ENCODE peak calls at places on chromosomes 3 and 15, in four cellular contexts. C, N, R and M are unnamed samples. For H3K9me3 and H3K4me1, the result is how much of the 10 kb centered on the place peaks cover.

GRCh38 chr15:88954431-88955277 is 41.5 kb upstream of the MFGE8 start:
- DNase-seq in N (no peak), C (no peak), R (peak), M (peak)

GRCh38 chr15:25624504-25625172 is 185.8 kb upstream of the UBE3A start:
- DNase-seq in N (no peak), R (no peak), C (no peak), M (no peak)

GRCh38 chr15:57667171-57667924 is 39.2 kb upstream of the POLR2M start:
- DNase-seq in N (no peak), C (no peak), R (peak), M (no peak)

GRCh38 chr3:186109897-186110803 is 1.3 kb upstream of the ETV5 start:
- DNase-seq in N (no peak), C (no peak), R (peak), M (peak)

GRCh38 chr3:46725663-46726314 is 8.1 kb upstream of the PRSS50 start:
- DNase-seq in R (no peak), C (no peak), N (no peak), M (no peak)

GRCh38 chr15:49675051-49675450 is 54.2 kb downstream of the DTWD1 start:
- DNase-seq in C (no peak), R (peak), N (no peak), M (no peak)

GRCh38 chr3:171775943-171776342 is 34.3 kb downstream of the PLD1 start:
- DNase-seq in C (no peak), N (no peak), R (no peak), M (no peak)

GRCh38 chr3:47227678-47228077 is 54.9 kb downstream of the KIF9 start:
- DNase-seq in C (no peak), R (peak), N (no peak), M (peak)

GRCh38 chr3:177126015-177126773 is 71.1 kb downstream of the TBL1XR1 start:
- DNase-seq in R (no peak), N (no peak), C (no peak), M (peak)

GRCh38 chr3:22959593-22959992 is 243.5 kb upstream of the UBE2E2 start:
- DNase-seq in C (no peak), R (no peak), N (no peak), M (no peak)

GRCh38 chr3:22966349-22966748 is 236.8 kb upstream of the UBE2E2 start:
- DNase-seq in R (no peak), N (no peak), C (no peak), M (no peak)

GRCh38 chr3:22962244-22962643 is 240.9 kb upstream of the UBE2E2 start:
- DNase-seq in N (no peak), C (no peak), R (no peak), M (no peak)

GRCh38 chr3:22960326-22960984 is 242.7 kb upstream of the UBE2E2 start:
- DNase-seq in N (peak), C (no peak), R (peak), M (peak)
- H3K9me3 ChIP-seq in N (under half), C (under half), R (under half), M (under half)

GRCh38 chr15:29021901-29022300 is 136.1 kb downstream of the APBA2 start:
- DNase-seq in R (no peak), C (no peak), N (no peak), M (no peak)

GRCh38 chr15:29018983-29019875 is 133.5 kb downstream of the APBA2 start:
- DNase-seq in N (no peak), R (no peak), C (no peak), M (no peak)

GRCh38 chr15:29029651-29030195 is 143.9 kb downstream of the APBA2 start:
- DNase-seq in N (no peak), R (no peak), C (no peak), M (peak)

DNA sequence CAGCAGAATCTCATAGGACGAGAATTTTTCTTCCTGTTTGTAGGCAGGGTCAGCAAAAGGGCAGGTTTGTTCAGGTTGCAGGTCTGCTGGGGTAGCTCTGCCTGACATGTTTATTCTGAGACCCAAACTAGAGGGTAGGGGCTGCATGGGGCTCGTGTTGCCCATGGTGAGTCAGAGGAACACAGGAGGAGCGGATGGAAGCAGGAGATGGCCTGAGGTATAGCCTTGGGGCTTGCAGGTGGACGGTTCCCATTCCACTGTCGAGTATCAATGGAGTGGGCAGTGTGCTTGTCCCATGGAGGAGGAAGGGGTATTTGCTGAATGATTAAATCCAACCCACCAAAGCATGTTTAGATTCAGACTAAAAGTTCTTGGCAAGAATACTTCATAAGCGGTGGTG is 138.9 kb downstream of the APBA2 start:
- DNase-seq in R (no peak), N (no peak), C (no peak), M (no peak)
- H3K4me1 ChIP-seq in R (under half), N (under half), C (under half), M (under half)

GRCh38 chr15:74604983-74605809 is 10.4 kb upstream of the CLK3 start:
- DNase-seq in R (no peak), N (no peak), C (no peak), M (no peak)
- H3K9me3 ChIP-seq in R (under half), N (under half), C (under half), M (under half)

GRCh38 chr3:159828542-159828943 is 160.1 kb upstream of the IL12A start:
- DNase-seq in R (peak), N (peak), C (no peak), M (no peak)
- H3K4me1 ChIP-seq in R (under half), N (under half), C (under half), M (under half)

GRCh38 chr15:77063249-77063648 is 7.7 kb downstream of the TSPAN3 start:
- DNase-seq in C (no peak), R (no peak), N (no peak), M (no peak)
- H3K9me3 ChIP-seq in C (under half), R (under half), N (under half), M (under half)